ENCODE peak calls at places on chromosomes 4 and X, in seven cellular contexts. F is nucleus accumbens; Y is EH; K is Calu3; W is activated effector memory CD4-positive, alpha-beta T cell treated with anti-CD3 and anti-CD28 coated beads, Interleukin-2, amount 50 U/mL, for 16 hours; A is bronchial epithelial cell; B is activated naive CD4-positive, alpha-beta T cell treated with anti-CD3 and anti-CD28 coated beads, Interleukin-2, amount 10 ng/mL, durations not matched to agents 7 days and 5 days. Z is an unnamed sample.
A peak's percentile ranks its signal among the peaks of the same experiment; 100 is the strongest.

GRCh38 chr4:151908734-151909497 is 148.1 kb upstream of the GATB start:
- DNase-seq in F (no peak), Y (no peak), K (no peak), W (no peak), A (no peak), B (no peak), Z (no peak)

GRCh38 chr4:1156069-1156468 is 16.3 kb downstream of the SPON2 start:
- DNase-seq in F (no peak), Y (no peak), K (no peak), W (no peak), A (no peak), B (no peak), Z (no peak)

GRCh38 chr4:43296946-43297528 is 404.5 kb downstream of the GRXCR1 start:
- DNase-seq in F (no peak), Y (no peak), K (no peak), W (no peak), A (peak; percentile 40), B (no peak), Z (no peak)

GRCh38 chr4:5003372-5003857 is 15.8 kb downstream of the CYTL1 start:
- DNase-seq in F (no peak), Y (no peak), K (no peak), W (peak; percentile 28), A (no peak), B (no peak), Z (no peak)

GRCh38 chr4:126753592-126753991 is 879.2 kb upstream of the INTU start:
- DNase-seq in F (no peak), Y (no peak), K (no peak), W (no peak), A (no peak), B (no peak), Z (no peak)

GRCh38 chr4:109254845-109255244 is 47.6 kb downstream of the COL25A1 start:
- DNase-seq in F (no peak), Y (no peak), K (no peak), W (no peak), A (no peak), B (no peak), Z (no peak)

GRCh38 chrX:11535156-11535919 is 130.4 kb downstream of the ARHGAP6 start:
- DNase-seq in F (no peak), Y (peak; percentile 43), K (no peak), W (no peak), A (no peak), B (no peak), Z (no peak)

GRCh38 chr4:102143433-102143832 is 201.8 kb downstream of the SLC39A8 start:
- DNase-seq in F (no peak), Y (no peak), K (no peak), W (no peak), A (no peak), B (no peak), Z (no peak)

GRCh38 chr4:73341454-73341853 is 62.6 kb upstream of the ALB start:
- DNase-seq in F (peak; percentile 18), Y (peak; percentile 62), K (peak; percentile 35), W (no peak), A (peak; percentile 70), B (peak; percentile 24), Z (no peak)

GRCh38 chr4:173151496-173151895 is 17.1 kb upstream of the GALNT7 start:
- DNase-seq in F (no peak), Y (no peak), K (no peak), W (no peak), A (no peak), B (no peak), Z (no peak)

GRCh38 chrX:116694046-116694445 is 231.3 kb upstream of the CT83 start:
- DNase-seq in F (no peak), Y (no peak), K (no peak), W (no peak), A (no peak), B (no peak), Z (no peak)

GRCh38 chr4:8158710-8159521 is at the start of gene ABLIM2:
- DNase-seq in F (peak; percentile 96), Y (peak; percentile 97), K (peak; percentile 96), W (peak; percentile 100), A (peak; percentile 88), B (peak; percentile 98), Z (peak; percentile 99)

GRCh38 chr4:144649646-144650045 is 3.7 kb downstream of the HHIP start:
- DNase-seq in F (no peak), Y (no peak), K (no peak), W (no peak), A (no peak), B (no peak), Z (no peak)

GRCh38 chr4:186772936-186773335 is 49.3 kb upstream of the FAT1 start:
- DNase-seq in F (no peak), Y (no peak), K (no peak), W (no peak), A (peak; percentile 53), B (no peak), Z (no peak)

GRCh38 chr4:78659264-78659663 is 107.7 kb downstream of the ANXA3 start:
- DNase-seq in F (no peak), Y (peak; percentile 66), K (no peak), W (no peak), A (no peak), B (no peak), Z (no peak)

GRCh38 chrX:43707812-43708548 is 51.9 kb downstream of the MAOA start:
- DNase-seq in F (no peak), Y (no peak), K (no peak), W (no peak), A (peak; percentile 44), B (no peak), Z (no peak)

GRCh38 chrX:102832661-102833060 is 104.4 kb upstream of the RAB40AL start:
- DNase-seq in F (peak; percentile 20), Y (peak; percentile 76), K (no peak), W (no peak), A (peak; percentile 64), B (no peak), Z (peak; percentile 12)

GRCh38 chr4:8723222-8723980 is 130.8 kb downstream of the CPZ start:
- DNase-seq in F (no peak), Y (no peak), K (no peak), W (peak; percentile 52), A (no peak), B (peak; percentile 4), Z (no peak)

GRCh38 chr4:21802406-21802805 is 146.2 kb downstream of the KCNIP4 start:
- DNase-seq in F (no peak), Y (peak; percentile 84), K (no peak), W (no peak), A (peak; percentile 75), B (no peak), Z (no peak)

GRCh38 chrX:155966876-155967275 is 30.6 kb upstream of the IL9R start:
- DNase-seq in F (no peak), Y (peak; percentile 25), K (peak; percentile 42), W (peak; percentile 66), A (peak; percentile 8), B (peak; percentile 66), Z (no peak)

GRCh38 chrX:134544189-134544588 is 84.2 kb downstream of the HPRT1 start:
- DNase-seq in F (no peak), Y (no peak), K (no peak), W (no peak), A (no peak), B (no peak), Z (no peak)

Z was measured in frontal cortex.